ENCODE peak calls at places on chromosomes 1 and 21, in five cellular contexts. V, I, J, L and Z are unnamed samples.
A peak's percentile ranks its signal among the peaks of the same experiment; 100 is the strongest.

GRCh38 chr21:36545776-36546511 is 66.0 kb upstream of the CLDN14 start:
- DNase-seq in J (no peak), I (no peak), V (no peak), L (no peak), Z (no peak)

GRCh38 chr1:14767075-14767474 is 168.6 kb downstream of the KAZN start:
- DNase-seq in I (no peak), J (no peak), L (no peak), V (no peak), Z (no peak)

GRCh38 chr1:207763972-207764371 is 12.1 kb downstream of the CD46 start:
- DNase-seq in V (no peak), L (no peak), I (no peak), J (no peak), Z (no peak)

GRCh38 chr1:161068306-161069200 is 1.1 kb downstream of the ARHGAP30 start:
- DNase-seq in L (peak; percentile 73), V (no peak), J (no peak), I (peak; percentile 81), Z (peak; percentile 86)

GRCh38 chr1:92446990-92447681 is 39.6 kb downstream of the GFI1 start:
- DNase-seq in L (no peak), I (no peak), J (no peak), V (no peak), Z (no peak)

GRCh38 chr21:42861311-42862122 is 17.8 kb downstream of the WDR4 start:
- DNase-seq in V (no peak), J (no peak), L (no peak), I (no peak), Z (no peak)

GRCh38 chr1:43768168-43768567 is 60.8 kb downstream of the ST3GAL3 start:
- DNase-seq in L (no peak), J (no peak), I (no peak), V (no peak), Z (no peak)

GRCh38 chr1:84303154-84303830 is 1.8 kb downstream of the SAMD13 start:
- DNase-seq in I (no peak), L (no peak), J (no peak), V (no peak), Z (no peak)

GRCh38 chr1:64759968-64760367 is 15.1 kb downstream of the RAVER2 start:
- DNase-seq in J (no peak), V (no peak), L (no peak), I (no peak), Z (no peak)

GRCh38 chr1:15559189-15559815 is 25.5 kb downstream of the AGMAT start:
- DNase-seq in I (no peak), J (no peak), L (no peak), V (no peak), Z (no peak)

GRCh38 chr1:201511925-201512539 is 5.1 kb upstream of the CSRP1 start:
- DNase-seq in J (no peak), V (no peak), I (peak; percentile 31), L (no peak), Z (peak; percentile 35)

GRCh38 chr1:209564904-209565303 is 18.6 kb upstream of the CAMK1G start:
- DNase-seq in L (no peak), I (no peak), J (no peak), V (no peak), Z (no peak)

GRCh38 chr1:245240648-245241165 is 85.9 kb downstream of the KIF26B start:
- DNase-seq in J (no peak), I (no peak), L (no peak), V (no peak), Z (no peak)

GRCh38 chr1:12436817-12437599 is 181.0 kb downstream of the DHRS3 start:
- DNase-seq in J (no peak), I (no peak), L (no peak), V (no peak), Z (no peak)

GRCh38 chr21:44765231-44766013 is 36.2 kb downstream of the UBE2G2 start:
- DNase-seq in V (no peak), L (peak; percentile 40), I (no peak), J (no peak), Z (no peak)

GRCh38 chr1:101377436-101377835 is 140.6 kb downstream of the S1PR1 start:
- DNase-seq in J (no peak), I (no peak), V (no peak), L (no peak), Z (no peak)

GRCh38 chr1:44412591-44412990 is 7.5 kb downstream of the RNF220 start:
- DNase-seq in V (no peak), J (no peak), I (no peak), L (no peak), Z (no peak)

GRCh38 chr1:185080425-185080824 is 35.1 kb downstream of the RNF2 start:
- DNase-seq in V (no peak), L (no peak), J (no peak), I (no peak), Z (no peak)

GRCh38 chr1:230083053-230083452 is 16.0 kb downstream of the GALNT2 start:
- DNase-seq in J (no peak), I (no peak), V (no peak), L (no peak), Z (no peak)

GRCh38 chr1:41822865-41823264 is 95.9 kb downstream of the HIVEP3 start:
- DNase-seq in I (no peak), V (no peak), L (no peak), J (no peak), Z (no peak)

GRCh38 chr1:243496173-243496553 is 240.3 kb downstream of the SDCCAG8 start:
- DNase-seq in V (no peak), I (no peak), J (no peak), L (no peak), Z (no peak)

GRCh38 chr1:107538502-107538901 is 397.7 kb downstream of the NTNG1 start:
- DNase-seq in J (no peak), V (no peak), I (no peak), L (no peak), Z (no peak)

GRCh38 chr1:204650911-204651570 is 34.5 kb downstream of the LRRN2 start:
- DNase-seq in I (no peak), L (no peak), J (no peak), V (no peak), Z (no peak)

GRCh38 chr1:10696977-10697376 is 99.5 kb downstream of the CASZ1 start:
- DNase-seq in J (no peak), L (no peak), I (no peak), V (no peak), Z (no peak)

GRCh38 chr1:85041793-85042192 is 6.5 kb downstream of the MCOLN3 start:
- DNase-seq in J (no peak), V (no peak), L (no peak), I (no peak), Z (no peak)

GRCh38 chr1:180964609-180965008 is 51.9 kb downstream of the KIAA1614 start:
- DNase-seq in L (no peak), V (no peak), J (no peak), I (no peak), Z (no peak)

GRCh38 chr21:45756029-45756428 is 112.5 kb downstream of the PCBP3 start:
- DNase-seq in V (no peak), I (no peak), J (no peak), L (no peak), Z (no peak)

GRCh38 chr1:18996548-18997177 is 40.2 kb upstream of the IFFO2 start:
- DNase-seq in L (no peak), I (no peak), V (no peak), J (no peak), Z (no peak)

GRCh38 chr1:168360151-168360550 is 79.5 kb downstream of the TBX19 start:
- DNase-seq in V (no peak), I (no peak), J (no peak), L (no peak), Z (no peak)

GRCh38 chr1:95650631-95651030 is 416.6 kb downstream of the RWDD3 start:
- DNase-seq in J (no peak), I (no peak), L (no peak), V (peak; percentile 62), Z (no peak)

GRCh38 chr1:50423670-50424000 is 392 bp upstream of the DMRTA2 start:
- DNase-seq in I (no peak), V (no peak), J (no peak), L (no peak), Z (no peak)

GRCh38 chr1:23618586-23619083 is 59.3 kb upstream of the ID3 start:
- DNase-seq in L (no peak), J (no peak), V (no peak), I (no peak), Z (no peak)

GRCh38 chr1:212595229-212595628 is 13.3 kb upstream of the ATF3 start:
- DNase-seq in V (no peak), J (no peak), I (no peak), L (no peak), Z (no peak)

GRCh38 chr1:75845576-75845975 is 48.9 kb downstream of the MSH4 start:
- DNase-seq in J (no peak), I (no peak), V (no peak), L (no peak), Z (no peak)

GRCh38 chr1:33686551-33686950 is 177.3 kb upstream of the HMGB4 start:
- DNase-seq in I (no peak), V (no peak), J (no peak), L (no peak), Z (no peak)

GRCh38 chr1:31651766-31652165 is 7.1 kb upstream of the PEF1 start:
- DNase-seq in L (no peak), J (no peak), V (no peak), I (no peak), Z (no peak)

GRCh38 chr1:3910769-3911520 is 10.9 kb upstream of the C1orf174 start:
- DNase-seq in J (no peak), L (peak; percentile 73), V (no peak), I (peak; percentile 86), Z (no peak)

GRCh38 chr1:56028244-56028643 is 551.1 kb downstream of the PLPP3 start:
- DNase-seq in I (no peak), L (no peak), V (no peak), J (no peak), Z (peak; percentile 43)

GRCh38 chr1:218466341-218467010 is 121.3 kb downstream of the TGFB2 start:
- DNase-seq in I (no peak), L (no peak), V (no peak), J (no peak), Z (no peak)

GRCh38 chr1:206470692-206471414 is 577 bp downstream of the IKBKE start:
- DNase-seq in L (no peak), V (peak; percentile 34), I (no peak), J (no peak), Z (peak; percentile 68)